ENCODE peak calls at places on chromosomes 16 and 17, in five cellular contexts. One of them, this sample, is unnamed.

GRCh38 chr17:20223808-20224328 is 214.7 kb downstream of the SPECC1 start:
- DNase-seq in fibroblast of the aortic adventitia: peak; percentile 1
- DNase-seq in AG04449: no peak
- DNase-seq in fibroblast of pulmonary artery: no peak
- DNase-seq in thoracic aorta: no peak
- DNase-seq in this sample: no peak

GRCh38 chr17:32269377-32269776 is 3.7 kb downstream of the RHBDL3 start:
- DNase-seq in fibroblast of the aortic adventitia: no peak
- DNase-seq in AG04449: no peak
- DNase-seq in fibroblast of pulmonary artery: no peak
- DNase-seq in thoracic aorta: no peak
- DNase-seq in this sample: no peak

GRCh38 chr16:89988951-89989350 is 30.3 kb downstream of the DBNDD1 start:
- DNase-seq in fibroblast of the aortic adventitia: no peak
- DNase-seq in AG04449: no peak
- DNase-seq in fibroblast of pulmonary artery: no peak
- DNase-seq in thoracic aorta: no peak
- DNase-seq in this sample: no peak

GRCh38 chr16:60811657-60812056 is 1224.6 kb downstream of the CDH8 start:
- DNase-seq in fibroblast of the aortic adventitia: no peak
- DNase-seq in AG04449: no peak
- DNase-seq in fibroblast of pulmonary artery: no peak
- DNase-seq in thoracic aorta: no peak
- DNase-seq in this sample: no peak

GRCh38 chr17:79420318-79421243 is 190.3 kb downstream of the RBFOX3 start:
- DNase-seq in fibroblast of the aortic adventitia: peak; percentile 28
- DNase-seq in AG04449: no peak
- DNase-seq in fibroblast of pulmonary artery: peak; percentile 26
- DNase-seq in thoracic aorta: no peak
- DNase-seq in this sample: no peak

GRCh38 chr17:76887809-76888208 is 19.6 kb downstream of the MGAT5B start:
- DNase-seq in fibroblast of the aortic adventitia: no peak
- DNase-seq in AG04449: no peak
- DNase-seq in fibroblast of pulmonary artery: no peak
- DNase-seq in thoracic aorta: no peak
- DNase-seq in this sample: no peak

GRCh38 chr16:74275031-74275636 is 21.5 kb upstream of the PSMD7 start:
- DNase-seq in fibroblast of the aortic adventitia: peak; percentile 46
- DNase-seq in AG04449: no peak
- DNase-seq in fibroblast of pulmonary artery: peak; percentile 48
- DNase-seq in thoracic aorta: no peak
- DNase-seq in this sample: no peak

GRCh38 chr16:56360117-56361008 is 65.0 kb downstream of the AMFR start:
- DNase-seq in fibroblast of the aortic adventitia: no peak
- DNase-seq in AG04449: no peak
- DNase-seq in fibroblast of pulmonary artery: no peak
- DNase-seq in thoracic aorta: no peak
- DNase-seq in this sample: no peak

GRCh38 chr17:2111691-2112090 is 56.8 kb downstream of the HIC1 start:
- DNase-seq in fibroblast of the aortic adventitia: peak; percentile 53
- DNase-seq in AG04449: peak; percentile 90
- DNase-seq in fibroblast of pulmonary artery: peak; percentile 69
- DNase-seq in thoracic aorta: no peak
- DNase-seq in this sample: no peak

GRCh38 chr17:29726721-29727252 is 104.1 kb upstream of the CORO6 start:
- DNase-seq in fibroblast of the aortic adventitia: peak; percentile 19
- DNase-seq in AG04449: no peak
- DNase-seq in fibroblast of pulmonary artery: peak; percentile 85
- DNase-seq in thoracic aorta: no peak
- DNase-seq in this sample: no peak

DNA sequence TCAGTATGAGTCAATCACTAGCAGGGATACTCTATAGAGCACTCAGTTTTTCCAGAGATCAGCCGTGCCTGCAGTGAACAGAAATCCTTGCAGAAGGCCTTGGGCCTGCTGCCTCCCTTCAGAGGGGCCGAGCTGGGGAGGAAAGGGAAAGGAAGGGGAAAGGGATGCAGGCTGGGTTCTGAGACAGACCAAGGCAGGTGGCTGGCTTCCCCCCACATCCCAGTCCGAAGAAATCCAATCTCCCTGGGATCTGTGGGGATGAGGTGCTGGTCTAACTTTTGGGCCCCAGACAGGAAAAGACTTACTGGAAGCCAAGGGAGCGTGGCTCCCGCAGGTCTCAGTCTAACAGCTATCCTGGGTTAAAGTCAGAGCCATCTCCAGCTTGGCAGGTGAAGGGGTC is 25.2 kb downstream of the SRL start:
- DNase-seq in fibroblast of the aortic adventitia: no peak
- DNase-seq in AG04449: no peak
- DNase-seq in fibroblast of pulmonary artery: no peak
- DNase-seq in thoracic aorta: no peak
- DNase-seq in this sample: no peak
- H3K4me3 ChIP-seq in fibroblast of the aortic adventitia: no peak overlapping the region
- H3K4me3 ChIP-seq in AG04449: no peak overlapping the region
- H3K4me3 ChIP-seq in fibroblast of pulmonary artery: no peak overlapping the region
- H3K4me3 ChIP-seq in thoracic aorta: no peak overlapping the region
- H3K4me3 ChIP-seq in this sample: no peak overlapping the region

GRCh38 chr17:69404398-69404797 is 10.1 kb upstream of the MAP2K6 start:
- DNase-seq in fibroblast of the aortic adventitia: no peak
- DNase-seq in AG04449: peak; percentile 17
- DNase-seq in fibroblast of pulmonary artery: no peak
- DNase-seq in thoracic aorta: no peak
- DNase-seq in this sample: no peak

GRCh38 chr17:69407759-69408158 is 6.7 kb upstream of the MAP2K6 start:
- DNase-seq in fibroblast of the aortic adventitia: no peak
- DNase-seq in AG04449: no peak
- DNase-seq in fibroblast of pulmonary artery: no peak
- DNase-seq in thoracic aorta: no peak
- DNase-seq in this sample: no peak

GRCh38 chr17:69410671-69411070 is 3.8 kb upstream of the MAP2K6 start:
- DNase-seq in fibroblast of the aortic adventitia: no peak
- DNase-seq in AG04449: no peak
- DNase-seq in fibroblast of pulmonary artery: no peak
- DNase-seq in thoracic aorta: no peak
- DNase-seq in this sample: no peak

GRCh38 chr17:69405096-69405495 is 9.4 kb upstream of the MAP2K6 start:
- DNase-seq in fibroblast of the aortic adventitia: no peak
- DNase-seq in AG04449: no peak
- DNase-seq in fibroblast of pulmonary artery: no peak
- DNase-seq in thoracic aorta: no peak
- DNase-seq in this sample: no peak

DNA sequence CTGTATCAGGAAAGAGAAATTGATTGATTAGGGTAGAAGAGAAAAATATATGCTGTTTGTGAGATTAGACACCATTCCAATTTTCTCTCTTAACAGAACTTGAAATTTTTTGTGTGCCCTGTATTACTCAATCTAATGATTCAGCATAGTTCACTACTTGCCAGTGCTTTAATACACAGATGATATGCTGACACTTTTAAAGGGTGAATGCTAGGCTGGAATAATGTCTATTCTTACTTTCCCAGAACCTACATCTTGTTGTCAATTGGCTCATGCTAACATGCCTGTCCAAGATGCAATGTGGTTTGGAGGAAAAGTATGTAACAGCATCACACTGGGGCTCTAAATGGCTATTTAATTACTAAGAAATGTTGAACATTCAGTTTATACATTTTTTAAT is 7.6 kb upstream of the MAP2K6 start:
- DNase-seq in fibroblast of the aortic adventitia: peak; percentile 7
- DNase-seq in AG04449: peak; percentile 24
- DNase-seq in fibroblast of pulmonary artery: peak; percentile 32
- DNase-seq in thoracic aorta: no peak
- DNase-seq in this sample: no peak
- TF ChIP-seq CTCF in fibroblast of the aortic adventitia: no peak
- TF ChIP-seq CTCF in AG04449: no peak
- TF ChIP-seq CTCF in fibroblast of pulmonary artery: no peak
- TF ChIP-seq CTCF in thoracic aorta: no peak
- TF ChIP-seq CTCF in this sample: no peak

DNA sequence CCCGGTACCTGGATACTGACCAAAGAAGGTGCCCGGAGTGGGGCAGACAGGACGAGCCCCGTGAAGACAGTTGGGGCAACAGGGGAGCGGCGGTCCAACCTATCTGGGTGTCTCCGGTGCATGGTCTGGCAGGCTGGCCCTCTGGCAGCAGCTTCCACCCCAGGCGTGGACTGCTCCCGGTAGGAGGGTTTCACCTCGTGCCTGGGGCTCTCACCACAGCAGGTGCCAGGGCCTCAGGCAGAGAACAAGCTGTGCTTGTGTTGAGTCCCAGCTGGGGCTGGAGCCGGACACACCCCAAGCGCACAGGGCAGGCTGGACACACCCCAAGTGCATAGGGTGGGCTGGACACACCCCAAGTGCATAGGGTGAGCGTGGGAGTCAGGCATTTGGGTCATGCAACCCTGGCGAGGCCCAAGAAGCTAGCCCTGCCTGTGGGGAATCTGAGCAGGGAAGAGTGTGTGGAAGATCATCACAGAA is 1.5 kb upstream of the FBXL16 start:
- DNase-seq in fibroblast of the aortic adventitia: no peak
- DNase-seq in AG04449: no peak
- DNase-seq in fibroblast of pulmonary artery: no peak
- DNase-seq in thoracic aorta: no peak
- DNase-seq in this sample: no peak
- H3K4me3 ChIP-seq in fibroblast of the aortic adventitia: no peak overlapping the region
- H3K4me3 ChIP-seq in AG04449: no peak overlapping the region
- H3K4me3 ChIP-seq in fibroblast of pulmonary artery: no peak overlapping the region
- H3K4me3 ChIP-seq in thoracic aorta: no peak overlapping the region
- H3K4me3 ChIP-seq in this sample: no peak overlapping the region

GRCh38 chr16:9159839-9160550 is 68.6 kb downstream of the HAPSTR1 start:
- DNase-seq in fibroblast of the aortic adventitia: peak; percentile 69
- DNase-seq in AG04449: no peak
- DNase-seq in fibroblast of pulmonary artery: peak; percentile 59
- DNase-seq in thoracic aorta: no peak
- DNase-seq in this sample: no peak
- TF ChIP-seq CTCF in fibroblast of the aortic adventitia: peak; percentile 92
- TF ChIP-seq CTCF in AG04449: peak; percentile 79
- TF ChIP-seq CTCF in fibroblast of pulmonary artery: peak; percentile 74
- TF ChIP-seq CTCF in thoracic aorta: peak; percentile 58
- TF ChIP-seq CTCF in this sample: no peak

GRCh38 chr17:6530324-6530920 is 25.9 kb downstream of the PITPNM3 start:
- DNase-seq in fibroblast of the aortic adventitia: no peak
- DNase-seq in AG04449: no peak
- DNase-seq in fibroblast of pulmonary artery: no peak
- DNase-seq in thoracic aorta: no peak
- DNase-seq in this sample: no peak
- H3K4me3 ChIP-seq in fibroblast of the aortic adventitia: no peak overlapping the region
- H3K4me3 ChIP-seq in AG04449: no peak overlapping the region
- H3K4me3 ChIP-seq in fibroblast of pulmonary artery: no peak overlapping the region
- H3K4me3 ChIP-seq in thoracic aorta: no peak overlapping the region
- H3K4me3 ChIP-seq in this sample: no peak overlapping the region

GRCh38 chr16:2152695-2153506 is 2.7 kb upstream of the TRAF7 start:
- DNase-seq in fibroblast of the aortic adventitia: no peak
- DNase-seq in AG04449: no peak
- DNase-seq in fibroblast of pulmonary artery: no peak
- DNase-seq in thoracic aorta: no peak
- DNase-seq in this sample: no peak
- TF ChIP-seq CTCF in fibroblast of the aortic adventitia: no peak
- TF ChIP-seq CTCF in AG04449: no peak
- TF ChIP-seq CTCF in fibroblast of pulmonary artery: no peak
- TF ChIP-seq CTCF in thoracic aorta: no peak
- TF ChIP-seq CTCF in this sample: no peak

This sample was measured in lower leg skin.